ENCODE peak calls at places on chromosome 15, in five cellular contexts. H is tibial nerve, U is neural progenitor cell, L is uterus, J is activated B cell treated with CpG ODN at 0.5 μM for 24 hours. A is an unnamed sample.
A peak's percentile ranks its signal among the peaks of the same experiment; 100 is the strongest.

GRCh38 chr15:51649659-51650521 is 27.3 kb upstream of the DMXL2 start:
- DNase-seq in L (peak; percentile 61), U (peak; percentile 73), H (peak; percentile 70), J (no peak), A (no peak)

GRCh38 chr15:92693922-92694331 is 38.4 kb upstream of the FAM174B start:
- DNase-seq in H (no peak), L (no peak), U (peak; percentile 75), J (no peak), A (no peak)

GRCh38 chr15:98395974-98396627 is 252.2 kb upstream of the IGF1R start:
- DNase-seq in J (no peak), L (no peak), U (no peak), H (no peak), A (no peak)

GRCh38 chr15:58522865-58523264 is 91.1 kb downstream of the LIPC start:
- DNase-seq in U (no peak), L (no peak), H (no peak), J (no peak), A (no peak)

GRCh38 chr15:46956456-46956855 is 760.8 kb upstream of the SEMA6D start:
- DNase-seq in U (no peak), L (no peak), J (no peak), H (no peak), A (no peak)

GRCh38 chr15:75213768-75214221 is 12.1 kb downstream of the C15orf39 start:
- DNase-seq in J (no peak), L (no peak), U (no peak), H (no peak), A (no peak)

GRCh38 chr15:95448531-95449210 is 881.8 kb upstream of the NR2F2 start:
- DNase-seq in L (no peak), U (no peak), H (no peak), J (no peak), A (no peak)

GRCh38 chr15:29053006-29053405 is 167.2 kb downstream of the APBA2 start:
- DNase-seq in U (no peak), L (no peak), J (no peak), H (no peak), A (no peak)

GRCh38 chr15:73078291-73078690 is 26.0 kb downstream of the NEO1 start:
- DNase-seq in U (no peak), L (no peak), H (no peak), J (no peak), A (no peak)

GRCh38 chr15:20356444-20357138 is 185.0 kb downstream of the GOLGA6L6 start:
- DNase-seq in H (peak; percentile 43), J (peak; percentile 51), L (peak; percentile 15), U (no peak), A (no peak)

GRCh38 chr15:96415513-96416217 is 85.2 kb downstream of the NR2F2 start:
- DNase-seq in H (no peak), J (no peak), U (no peak), L (no peak), A (no peak)

GRCh38 chr15:78685157-78685830 is 44.3 kb upstream of the CHRNB4 start:
- DNase-seq in J (no peak), H (no peak), L (no peak), U (no peak), A (no peak)

GRCh38 chr15:47741907-47742306 is 24.6 kb downstream of the SEMA6D start:
- DNase-seq in U (no peak), J (no peak), H (no peak), L (no peak), A (no peak)

GRCh38 chr15:42136513-42136912 is 19.9 kb downstream of the PLA2G4F start:
- DNase-seq in J (no peak), L (no peak), U (no peak), H (no peak), A (no peak)

GRCh38 chr15:67181221-67181639 is 73.2 kb downstream of the AAGAB start:
- DNase-seq in L (peak; percentile 12), J (no peak), U (no peak), H (no peak), A (no peak)

GRCh38 chr15:81015595-81016252 is 15.0 kb downstream of the TLNRD1 start:
- DNase-seq in J (no peak), H (no peak), L (no peak), U (peak; percentile 38), A (no peak)

GRCh38 chr15:72766780-72767179 is 16.8 kb downstream of the ADPGK start:
- DNase-seq in H (no peak), J (no peak), U (no peak), L (no peak), A (no peak)

GRCh38 chr15:60933914-60934885 is 294.9 kb downstream of the RORA start:
- DNase-seq in U (no peak), J (no peak), L (no peak), H (no peak), A (no peak)

GRCh38 chr15:98428253-98428989 is 219.9 kb upstream of the IGF1R start:
- DNase-seq in U (peak; percentile 87), J (peak; percentile 60), L (peak; percentile 56), H (peak; percentile 81), A (peak; percentile 80)

GRCh38 chr15:80418892-80419537 is 14.8 kb downstream of the ARNT2 start:
- DNase-seq in H (peak; percentile 19), L (no peak), U (peak; percentile 69), J (no peak), A (no peak)

GRCh38 chr15:31852933-31853332 is 177.4 kb upstream of the CHRNA7 start:
- DNase-seq in J (no peak), U (no peak), H (no peak), L (no peak), A (no peak)

GRCh38 chr15:61198722-61199121 is 30.4 kb downstream of the RORA start:
- DNase-seq in U (peak; percentile 31), H (no peak), L (no peak), J (no peak), A (no peak)

GRCh38 chr15:72358532-72359180 is 17.2 kb downstream of the HEXA start:
- DNase-seq in J (no peak), L (peak; percentile 65), H (peak; percentile 27), U (no peak), A (no peak)

GRCh38 chr15:29055876-29056275 is 170.1 kb downstream of the APBA2 start:
- DNase-seq in U (no peak), J (no peak), L (no peak), H (no peak), A (no peak)

GRCh38 chr15:29711531-29711930 is 110.7 kb downstream of the TJP1 start:
- DNase-seq in J (no peak), L (no peak), U (no peak), H (no peak), A (no peak)

GRCh38 chr15:64622410-64623260 is 152.8 kb downstream of the RBPMS2 start:
- DNase-seq in U (no peak), H (no peak), L (no peak), J (no peak), A (no peak)

GRCh38 chr15:70062321-70062956 is 35.3 kb downstream of the TLE3 start:
- DNase-seq in L (peak; percentile 78), J (no peak), H (peak; percentile 61), U (peak; percentile 48), A (no peak)

GRCh38 chr15:66130496-66131014 is 123.0 kb downstream of the MEGF11 start:
- DNase-seq in H (no peak), U (no peak), L (no peak), J (no peak), A (no peak)

GRCh38 chr15:87604857-87605446 is 651.6 kb downstream of the NTRK3 start:
- DNase-seq in J (no peak), U (peak; percentile 65), H (no peak), L (no peak), A (no peak)
- TF ChIP-seq CTCF in J (no peak), U (peak; percentile 78), H (peak; percentile 22), L (no peak), A (peak; percentile 49)

GRCh38 chr15:90386221-90386620 is 1.8 kb upstream of the IQGAP1 start:
- DNase-seq in H (no peak), L (no peak), J (no peak), U (no peak), A (no peak)

GRCh38 chr15:90393040-90393439 is 5.0 kb downstream of the IQGAP1 start:
- DNase-seq in J (no peak), H (no peak), U (no peak), L (no peak), A (no peak)

GRCh38 chr15:90388462-90389182 is 580 bp downstream of the IQGAP1 start:
- DNase-seq in U (peak; percentile 73), L (peak; percentile 71), J (peak; percentile 78), H (peak; percentile 48), A (no peak)

GRCh38 chr15:90389513-90389912 is 1.5 kb downstream of the IQGAP1 start:
- DNase-seq in J (no peak), U (no peak), H (no peak), L (no peak), A (no peak)

GRCh38 chr15:90387534-90388461 is at the start of gene IQGAP1:
- DNase-seq in L (peak; percentile 98), H (peak; percentile 94), U (peak; percentile 97), J (peak; percentile 88), A (peak; percentile 80)
- TF ChIP-seq CTCF in L (peak; percentile 8), H (no peak), U (no peak), J (no peak), A (no peak)

GRCh38 chr15:40108855-40109735 is at the start of gene BMF:
- DNase-seq in U (peak; percentile 100), L (peak; percentile 100), J (peak; percentile 97), H (peak; percentile 100), A (peak; percentile 98)
- TF ChIP-seq CTCF in U (peak; percentile 53), L (peak; percentile 56), J (no peak), H (peak; percentile 28), A (peak; percentile 34)

DNA sequence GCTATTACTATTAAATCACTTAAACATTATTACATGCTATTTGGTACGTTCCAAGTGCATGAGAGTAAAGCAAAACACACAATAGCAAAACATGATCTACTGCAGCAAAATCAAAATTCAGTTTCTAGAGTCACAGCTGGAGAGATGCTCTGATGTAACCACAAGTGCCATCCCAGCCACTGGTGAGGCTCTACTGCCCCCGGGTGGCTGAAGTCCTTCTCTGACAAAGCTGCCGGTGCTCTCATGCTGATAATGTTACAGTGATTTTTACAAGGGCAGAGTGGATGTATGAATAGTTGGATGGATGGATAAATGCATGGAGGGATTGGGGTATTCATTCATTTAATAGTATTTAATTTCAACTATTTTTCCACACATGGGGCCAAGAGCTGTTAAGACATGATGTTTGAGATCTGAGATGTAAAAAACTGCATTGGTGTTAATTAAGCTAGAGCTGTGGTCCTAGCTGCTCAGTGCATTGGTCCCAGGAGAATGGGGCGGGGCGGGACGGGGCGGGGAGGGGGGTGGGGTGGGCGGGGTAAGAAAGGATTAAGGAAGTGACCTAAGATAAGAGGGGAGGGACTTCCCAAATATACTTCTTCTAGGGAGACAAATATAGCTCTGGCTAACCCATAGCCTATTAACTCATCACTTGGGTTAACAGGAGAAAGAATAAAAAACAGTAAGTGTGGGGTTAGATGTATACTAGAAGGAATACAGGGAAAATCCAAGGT is 5.3 kb upstream of the SPESP1 start:
- DNase-seq in J (peak; percentile 32), U (peak; percentile 85), H (peak; percentile 69), L (peak; percentile 50), A (peak; percentile 43)
- TF ChIP-seq CTCF in J (no peak), U (peak; percentile 98), H (peak; percentile 60), L (peak; percentile 63), A (peak; percentile 96)

GRCh38 chr15:68672781-68673205 is 94.0 kb downstream of the CORO2B start:
- DNase-seq in H (no peak), U (peak; percentile 68), J (no peak), L (peak; percentile 12), A (no peak)
- TF ChIP-seq CTCF in H (peak; percentile 10), U (peak; percentile 54), J (no peak), L (peak; percentile 15), A (peak; percentile 44)

A was measured in D721Med.